ENCODE peak calls at places on chromosomes 13 and 19, in eight cellular contexts. V, S, R, M, U, J, F and C are unnamed samples.

GRCh38 chr13:35630551-35631275 is 154.2 kb upstream of the MAB21L1 start:
- DNase-seq in R (peak), V (peak), M (no peak), J (no peak), U (peak), S (peak), F (no peak), C (peak)

GRCh38 chr13:20125129-20125782 is 35.6 kb downstream of the GJA3 start:
- DNase-seq in R (no peak), S (no peak), J (no peak), F (no peak), V (peak), U (peak), M (no peak), C (peak)

GRCh38 chr13:101327844-101328243 is 88.5 kb downstream of the NALCN start:
- DNase-seq in F (no peak), S (no peak), R (no peak), M (no peak), J (no peak), U (no peak), V (peak), C (no peak)

GRCh38 chr19:11699931-11700794 is 38.6 kb downstream of the ZNF823 start:
- DNase-seq in S (no peak), U (peak), R (peak), F (no peak), J (no peak), V (peak), M (no peak), C (peak)

GRCh38 chr19:35419046-35419445 is 29.0 kb upstream of the FFAR2 start:
- DNase-seq in V (no peak), F (no peak), M (no peak), S (no peak), J (no peak), U (no peak), R (no peak), C (no peak)

GRCh38 chr13:27667946-27668345 is 46.3 kb downstream of the POLR1D start:
- DNase-seq in J (no peak), V (peak), M (no peak), U (peak), F (no peak), S (peak), R (no peak), C (no peak)

GRCh38 chr19:46631481-46631880 is 4.5 kb downstream of the GNG8 start:
- DNase-seq in J (no peak), U (peak), S (no peak), F (peak), R (no peak), V (peak), M (no peak), C (no peak)

GRCh38 chr19:13964776-13965175 is 12.5 kb downstream of the DCAF15 start:
- DNase-seq in M (no peak), S (no peak), U (no peak), R (no peak), F (no peak), J (no peak), V (peak), C (no peak)

GRCh38 chr19:35718345-35719041 is 690 bp downstream of the KMT2B start:
- DNase-seq in F (no peak), U (peak), J (no peak), S (peak), V (peak), M (no peak), R (peak), C (no peak)

GRCh38 chr13:39538826-39539555 is 64.0 kb downstream of the LHFPL6 start:
- DNase-seq in F (no peak), S (no peak), U (no peak), M (no peak), R (no peak), J (no peak), V (peak), C (no peak)

GRCh38 chr13:32585625-32586021 is 629 bp upstream of the PDS5B start:
- DNase-seq in V (no peak), J (no peak), S (no peak), R (peak), M (no peak), U (no peak), F (no peak), C (no peak)

GRCh38 chr19:1827566-1828278 is 15.6 kb upstream of the ATP8B3 start:
- DNase-seq in J (no peak), V (no peak), M (no peak), R (no peak), S (no peak), F (no peak), U (no peak), C (no peak)

GRCh38 chr19:1824252-1824622 is 12.2 kb upstream of the ATP8B3 start:
- DNase-seq in F (no peak), U (no peak), V (no peak), S (no peak), M (no peak), J (no peak), R (no peak), C (no peak)

GRCh38 chr19:1825909-1826556 is 14.0 kb upstream of the ATP8B3 start:
- DNase-seq in S (peak), V (peak), J (no peak), F (peak), U (peak), R (peak), M (no peak), C (peak)

GRCh38 chr19:1828279-1829238 is 16.5 kb upstream of the ATP8B3 start:
- DNase-seq in J (no peak), R (no peak), F (no peak), U (no peak), V (no peak), S (no peak), M (no peak), C (no peak)

DNA sequence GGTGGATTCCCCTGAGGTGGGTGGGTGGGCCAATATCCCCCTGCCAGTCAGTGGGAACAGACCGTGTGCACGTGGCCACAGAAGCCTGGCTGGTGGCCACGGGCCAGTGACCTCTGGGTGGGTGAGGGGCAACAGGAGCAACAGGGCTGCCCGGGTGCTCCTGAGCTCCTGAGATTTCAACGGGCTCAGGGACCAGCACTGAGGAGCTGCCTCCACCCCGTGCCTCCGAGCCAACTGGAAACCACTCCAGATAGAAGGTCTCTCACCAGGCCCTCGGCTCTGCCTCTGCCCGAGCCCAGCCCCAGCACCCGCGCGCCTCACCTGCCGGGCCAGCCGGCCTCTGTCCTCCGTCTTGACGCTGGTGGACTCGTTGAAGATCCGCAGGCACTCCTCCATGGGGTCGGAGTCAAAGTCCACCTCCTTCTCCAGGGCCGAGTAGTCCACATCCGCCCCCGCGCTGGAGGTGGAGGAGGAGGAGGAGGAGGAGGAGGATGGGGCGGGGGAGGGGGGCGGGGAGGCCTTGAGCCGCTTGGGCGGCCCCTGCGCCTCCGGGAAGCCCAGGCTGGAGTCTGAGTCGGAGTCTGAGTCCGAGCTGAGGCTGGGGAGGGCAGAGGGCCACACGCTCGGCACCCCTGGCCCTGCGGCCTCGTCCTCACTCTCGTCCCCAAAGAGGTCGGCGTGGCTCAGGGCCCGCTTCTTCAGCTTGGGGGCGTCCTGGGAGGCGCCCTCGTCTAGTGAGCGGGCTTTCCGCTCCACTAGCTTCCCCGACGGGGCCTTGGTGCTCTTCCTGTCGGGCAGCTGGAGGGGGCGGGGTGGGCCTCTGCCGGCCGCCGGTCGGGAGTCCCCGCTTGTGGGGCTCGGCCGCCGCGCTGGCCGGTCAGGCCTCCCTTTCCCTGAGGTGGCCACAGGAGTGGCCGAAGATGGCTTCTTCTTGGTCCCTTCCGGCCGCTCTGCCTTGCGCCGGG is 14.8 kb upstream of the ATP8B3 start:
- DNase-seq in V (peak), R (peak), M (no peak), U (peak), F (no peak), S (no peak), J (no peak), C (no peak)
- H3K27ac ChIP-seq in V (peak), R (peak), M (no peak), U (peak), F (no peak), S (no peak), J (no peak), C (peak)

GRCh38 chr13:29684441-29684840 is 89.0 kb upstream of the SLC7A1 start:
- DNase-seq in J (no peak), M (no peak), U (no peak), F (no peak), V (no peak), S (no peak), R (no peak), C (peak)

GRCh38 chr13:29677627-29678026 is 82.1 kb upstream of the SLC7A1 start:
- DNase-seq in R (no peak), M (no peak), J (no peak), V (no peak), F (no peak), S (no peak), U (no peak), C (no peak)

GRCh38 chr13:29683041-29683440 is 87.6 kb upstream of the SLC7A1 start:
- DNase-seq in S (no peak), U (no peak), V (no peak), M (no peak), R (no peak), J (no peak), F (no peak), C (no peak)

GRCh38 chr13:29679357-29680050 is 84.0 kb upstream of the SLC7A1 start:
- DNase-seq in V (peak), U (peak), M (no peak), S (peak), J (no peak), R (no peak), F (no peak), C (no peak)

DNA sequence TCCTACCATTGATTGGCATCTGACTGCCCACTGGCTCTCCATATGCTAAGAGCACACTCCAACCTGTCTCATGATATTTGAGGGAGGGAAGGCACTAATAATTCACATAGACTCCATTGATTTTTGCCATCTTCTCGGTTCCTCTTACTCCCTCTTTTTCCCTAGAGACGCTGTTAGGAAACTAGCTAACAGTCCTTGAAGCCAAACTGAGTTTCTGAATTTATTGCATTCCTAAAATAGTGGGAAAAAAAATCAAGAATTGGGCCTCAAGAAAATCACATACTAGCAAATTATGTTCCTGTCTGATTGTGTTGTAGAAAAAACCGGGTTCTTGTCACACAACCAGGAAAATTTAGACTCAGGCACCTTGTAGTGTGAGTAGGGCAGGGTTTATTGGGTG is 86.4 kb upstream of the SLC7A1 start:
- DNase-seq in U (no peak), S (no peak), R (no peak), F (no peak), J (no peak), V (no peak), M (no peak), C (no peak)
- H3K27ac ChIP-seq in U (no peak), S (no peak), R (no peak), F (no peak), J (no peak), V (no peak), M (no peak), C (no peak)

GRCh38 chr19:48554385-48555091 is 2.6 kb downstream of the SULT2B1 start:
- DNase-seq in R (peak), M (no peak), V (no peak), J (no peak), F (no peak), U (peak), S (no peak), C (peak)
- H3K27ac ChIP-seq in R (peak), M (peak), V (no peak), J (no peak), F (no peak), U (no peak), S (no peak), C (peak)

GRCh38 chr19:12783849-12784393 is 7.4 kb upstream of the JUNB start:
- DNase-seq in S (peak), V (peak), M (no peak), F (no peak), J (no peak), R (no peak), U (no peak), C (peak)
- H3K27ac ChIP-seq in S (peak), V (peak), M (peak), F (peak), J (peak), R (no peak), U (peak), C (peak)

GRCh38 chr13:75902166-75903104 is 266.3 kb downstream of the LMO7 start:
- DNase-seq in M (no peak), J (no peak), F (no peak), V (no peak), S (no peak), R (no peak), U (no peak), C (no peak)
- H3K27ac ChIP-seq in M (no peak), J (no peak), F (peak), V (no peak), S (no peak), R (no peak), U (peak), C (no peak)

DNA sequence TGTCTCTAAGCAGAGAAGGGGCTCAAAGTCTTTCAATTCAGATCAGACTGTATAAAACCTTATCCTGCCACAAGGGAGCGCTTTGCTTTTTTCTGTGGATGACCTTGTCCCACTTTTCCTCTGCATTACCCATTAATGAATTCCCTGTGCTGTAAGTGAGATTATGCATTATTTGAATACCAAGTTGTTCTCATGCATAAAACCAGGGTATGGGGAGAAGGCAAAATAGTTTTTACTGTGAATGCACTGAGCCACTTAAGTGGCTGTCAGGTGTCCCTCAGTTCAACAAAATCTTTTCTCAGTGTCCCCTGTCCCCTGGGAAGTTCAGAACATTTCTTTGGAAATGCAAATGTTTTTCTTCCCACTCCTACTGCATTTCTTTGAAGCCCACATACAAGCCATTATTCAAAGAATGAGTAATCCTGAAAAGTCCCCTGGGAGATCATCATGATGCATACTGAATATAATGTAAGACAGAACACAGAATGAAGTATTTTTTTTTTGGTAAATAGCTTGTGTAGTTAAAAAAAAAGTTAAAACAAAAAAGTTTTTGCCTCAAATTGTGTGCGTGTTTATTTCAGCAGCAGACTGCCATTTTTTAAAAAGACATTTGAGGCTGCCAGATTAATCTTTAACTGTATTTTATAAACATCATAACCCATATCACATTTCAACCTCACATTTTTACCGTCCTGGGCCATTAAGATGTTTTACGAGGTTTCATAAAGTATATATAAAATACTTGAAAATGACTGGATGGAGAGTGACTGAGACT is 506.7 kb upstream of the PCDH9 start:
- DNase-seq in J (no peak), U (peak), S (no peak), R (peak), M (no peak), V (peak), F (no peak), C (no peak)
- H3K27ac ChIP-seq in J (peak), U (no peak), S (no peak), R (peak), M (no peak), V (peak), F (no peak), C (no peak)